ENCODE peak calls at places on chromosomes 1 and 21, in eight cellular contexts. S is PC-3, P is foreskin fibroblast, I is HCT116, Z is bronchial epithelial cell, G is adrenal gland, W is heart left ventricle, H is colonic mucosa. E is an unnamed sample.

GRCh38 chr1:243727503-243728191 is 122.4 kb downstream of the AKT3 start:
- DNase-seq in S (no peak), P (no peak), I (no peak), Z (no peak), G (no peak), W (no peak), H (no peak), E (no peak)

GRCh38 chr1:11537380-11537764 is 58.4 kb downstream of the DISP3 start:
- DNase-seq in S (no peak), P (no peak), I (no peak), Z (no peak), G (no peak), W (no peak), H (no peak), E (no peak)

GRCh38 chr21:45323487-45324380 is 36.0 kb upstream of the POFUT2 start:
- DNase-seq in S (no peak), P (no peak), I (no peak), Z (no peak), G (peak), W (no peak), H (no peak), E (no peak)

GRCh38 chr1:19432943-19433609 is 52.3 kb downstream of the CAPZB start:
- DNase-seq in S (no peak), P (no peak), I (no peak), Z (no peak), G (no peak), W (no peak), H (no peak), E (no peak)

GRCh38 chr1:201186212-201186611 is 4.4 kb upstream of the IGFN1 start:
- DNase-seq in S (no peak), P (no peak), I (no peak), Z (no peak), G (no peak), W (no peak), H (no peak), E (no peak)

GRCh38 chr1:224175615-224176014 is 7.4 kb upstream of the DEGS1 start:
- DNase-seq in S (no peak), P (no peak), I (no peak), Z (no peak), G (peak), W (peak), H (no peak), E (no peak)

GRCh38 chr21:29053656-29054055 is 19.8 kb downstream of the CCT8 start:
- DNase-seq in S (no peak), P (no peak), I (no peak), Z (no peak), G (no peak), W (no peak), H (no peak), E (no peak)

GRCh38 chr1:4207842-4208692 is 308.0 kb upstream of the C1orf174 start:
- DNase-seq in S (no peak), P (no peak), I (no peak), Z (no peak), G (no peak), W (no peak), H (no peak), E (no peak)

GRCh38 chr1:40300249-40300567 is 16.9 kb downstream of the COL9A2 start:
- DNase-seq in S (no peak), P (no peak), I (no peak), Z (no peak), G (no peak), W (no peak), H (no peak), E (no peak)

GRCh38 chr1:182430263-182431068 is 19.5 kb upstream of the RGSL1 start:
- DNase-seq in S (peak), P (no peak), I (no peak), Z (peak), G (no peak), W (no peak), H (no peak), E (no peak)

GRCh38 chr1:36625959-36626337 is 143.2 kb upstream of the CSF3R start:
- DNase-seq in S (no peak), P (no peak), I (no peak), Z (no peak), G (no peak), W (no peak), H (no peak), E (no peak)

GRCh38 chr1:183048087-183049085 is 25.2 kb downstream of the LAMC1 start:
- DNase-seq in S (no peak), P (no peak), I (no peak), Z (no peak), G (no peak), W (no peak), H (no peak), E (no peak)

GRCh38 chr21:36917487-36918158 is 48.8 kb downstream of the HLCS start:
- DNase-seq in S (peak), P (peak), I (no peak), Z (peak), G (peak), W (no peak), H (no peak), E (no peak)

GRCh38 chr1:154970631-154971340 is at the start of gene SHC1:
- DNase-seq in S (peak), P (peak), I (no peak), Z (peak), G (peak), W (peak), H (peak), E (peak)

GRCh38 chr1:173506437-173506836 is 29.3 kb downstream of the PRDX6 start:
- DNase-seq in S (peak), P (no peak), I (peak), Z (no peak), G (no peak), W (no peak), H (peak), E (no peak)

GRCh38 chr1:22332795-22333499 is 118.7 kb upstream of the ZBTB40 start:
- DNase-seq in S (peak), P (no peak), I (peak), Z (no peak), G (peak), W (no peak), H (no peak), E (no peak)

GRCh38 chr1:32291145-32291707 is 657 bp upstream of the HDAC1 start:
- DNase-seq in S (peak), P (peak), I (no peak), Z (peak), G (no peak), W (no peak), H (no peak), E (no peak)

GRCh38 chr1:118487932-118488331 is 302.9 kb upstream of the SPAG17 start:
- DNase-seq in S (no peak), P (no peak), I (no peak), Z (peak), G (no peak), W (no peak), H (no peak), E (no peak)

GRCh38 chr1:88877382-88877825 is 14.0 kb downstream of the GTF2B start:
- DNase-seq in S (peak), P (peak), I (peak), Z (peak), G (no peak), W (no peak), H (no peak), E (no peak)

GRCh38 chr1:10939654-10940450 is 72.6 kb upstream of the TARDBP start:
- DNase-seq in S (no peak), P (no peak), I (no peak), Z (no peak), G (no peak), W (no peak), H (no peak), E (no peak)

GRCh38 chr1:185813401-185813979 is 79.3 kb downstream of the HMCN1 start:
- DNase-seq in S (peak), P (peak), I (peak), Z (peak), G (no peak), W (no peak), H (peak), E (peak)

GRCh38 chr1:79079770-79080169 is 73.2 kb upstream of the ADGRL4 start:
- DNase-seq in S (peak), P (peak), I (peak), Z (peak), G (peak), W (peak), H (no peak), E (peak)

GRCh38 chr1:167404161-167404888 is 114.0 kb downstream of the CD247 start:
- DNase-seq in S (peak), P (no peak), I (no peak), Z (no peak), G (no peak), W (no peak), H (no peak), E (no peak)

GRCh38 chr1:2350911-2351655 is 40.3 kb downstream of the MORN1 start:
- DNase-seq in S (no peak), P (no peak), I (no peak), Z (no peak), G (no peak), W (no peak), H (no peak), E (no peak)

GRCh38 chr1:50108497-50109073 is at the start of gene ELAVL4:
- DNase-seq in S (no peak), P (no peak), I (no peak), Z (no peak), G (no peak), W (no peak), H (no peak), E (no peak)

GRCh38 chr1:51558375-51558924 is 39.4 kb upstream of the EPS15 start:
- DNase-seq in S (peak), P (no peak), I (no peak), Z (peak), G (no peak), W (no peak), H (no peak), E (peak)

GRCh38 chr1:201463071-201463552 is 5.9 kb downstream of the PHLDA3 start:
- DNase-seq in S (peak), P (no peak), I (no peak), Z (peak), G (no peak), W (no peak), H (no peak), E (no peak)

GRCh38 chr21:30491963-30492428 is at the start of gene KRTAP19-3:
- DNase-seq in S (no peak), P (no peak), I (no peak), Z (peak), G (no peak), W (no peak), H (no peak), E (no peak)

GRCh38 chr21:32777269-32777668 is 5.7 kb upstream of the PAXBP1 start:
- DNase-seq in S (no peak), P (no peak), I (no peak), Z (no peak), G (no peak), W (no peak), H (no peak), E (no peak)

GRCh38 chr1:71587961-71588360 is 507.1 kb upstream of the ZRANB2 start:
- DNase-seq in S (peak), P (peak), I (no peak), Z (peak), G (no peak), W (no peak), H (no peak), E (peak)

GRCh38 chr1:18468570-18468969 is 12.2 kb upstream of the KLHDC7A start:
- DNase-seq in S (no peak), P (no peak), I (no peak), Z (no peak), G (no peak), W (no peak), H (no peak), E (no peak)

GRCh38 chr1:14377386-14377785 is 221.1 kb upstream of the KAZN start:
- DNase-seq in S (peak), P (no peak), I (no peak), Z (no peak), G (no peak), W (no peak), H (no peak), E (peak)

GRCh38 chr1:13813398-13814012 is 113.5 kb downstream of the PRDM2 start:
- DNase-seq in S (no peak), P (no peak), I (no peak), Z (no peak), G (no peak), W (no peak), H (no peak), E (no peak)

GRCh38 chr1:9494936-9495758 is 44.1 kb upstream of the SLC25A33 start:
- DNase-seq in S (peak), P (no peak), I (peak), Z (no peak), G (peak), W (peak), H (peak), E (no peak)

GRCh38 chr1:84122780-84123382 is 21.2 kb upstream of the PRKACB start:
- DNase-seq in S (peak), P (peak), I (no peak), Z (peak), G (peak), W (peak), H (peak), E (no peak)

DNA sequence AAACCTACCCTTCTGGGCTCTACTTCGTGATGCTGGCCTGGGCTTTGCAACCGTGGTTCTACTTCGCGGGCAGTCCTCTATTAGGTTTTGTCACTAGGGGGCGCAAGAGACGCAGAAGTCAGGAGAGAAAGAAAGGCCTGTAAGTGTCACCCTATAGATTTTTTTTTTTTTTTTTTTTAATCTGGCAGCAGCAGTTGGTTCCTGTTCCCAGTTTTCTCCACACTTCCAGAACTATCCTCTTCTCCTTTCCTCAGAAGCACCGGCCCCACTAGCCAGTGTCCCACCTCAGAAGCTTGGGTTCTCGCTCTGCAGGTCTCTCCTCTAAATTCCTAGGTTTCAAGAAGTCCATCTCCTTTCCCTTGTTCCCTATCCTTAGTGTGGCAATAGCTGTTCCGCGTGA is 9.1 kb upstream of the LCE2D start:
- DNase-seq in S (peak), P (peak), I (peak), Z (peak), G (peak), W (no peak), H (peak), E (no peak)
- TF ChIP-seq CTCF in S (peak), P (peak), I (peak), Z (peak), G (peak), W (peak), H (peak), E (peak)

GRCh38 chr1:27359822-27360158 is 7.0 kb downstream of the MAP3K6 start:
- DNase-seq in S (no peak), P (no peak), I (no peak), Z (no peak), G (no peak), W (no peak), H (no peak), E (no peak)
- H3K4me3 ChIP-seq in S (no peak), P (no peak), I (no peak), Z (no peak), G (no peak), W (no peak), H (no peak), E (no peak)

DNA sequence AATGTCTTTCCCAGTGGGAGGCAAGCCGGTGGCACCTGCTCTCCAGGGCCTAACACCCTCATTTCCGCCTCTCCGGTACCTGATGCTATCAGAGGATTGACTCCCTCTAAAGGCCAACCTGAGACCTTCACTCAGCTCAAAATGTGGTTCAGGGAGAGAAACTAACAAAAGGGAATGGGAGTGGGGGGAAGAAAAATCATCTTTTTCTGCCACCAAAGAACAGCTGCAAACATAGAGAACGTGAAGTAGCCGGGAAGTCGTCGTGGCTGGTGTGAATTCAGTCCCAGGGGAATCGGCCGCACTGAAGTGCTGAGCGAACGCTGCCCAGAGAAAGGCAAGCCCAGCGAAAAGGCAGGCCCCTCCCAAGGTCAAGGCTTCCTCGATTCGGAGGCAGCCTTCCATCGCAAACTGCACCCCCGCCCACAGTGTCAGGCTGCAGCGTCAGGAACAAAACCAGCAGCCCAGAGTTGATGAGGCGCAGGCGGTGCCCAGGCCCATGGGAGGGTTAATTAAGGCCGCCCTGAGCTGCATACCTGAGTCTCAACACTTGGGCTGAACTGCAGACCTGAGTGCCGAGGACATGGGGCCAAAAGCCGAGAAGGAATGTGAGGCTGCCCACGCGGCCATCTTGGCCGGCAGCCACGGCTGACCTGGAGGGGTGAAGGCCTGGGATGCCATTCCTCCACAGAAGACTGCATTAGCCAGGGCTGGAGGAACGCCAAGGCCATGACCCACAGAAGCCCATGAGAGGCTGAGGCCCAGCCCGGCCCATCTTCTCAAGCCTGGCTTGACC is 160.2 kb downstream of the PSMG1 start:
- DNase-seq in S (no peak), P (no peak), I (no peak), Z (no peak), G (peak), W (peak), H (no peak), E (no peak)
- TF ChIP-seq CTCF in S (peak), P (no peak), I (peak), Z (no peak), G (no peak), W (no peak), H (no peak), E (no peak)

DNA sequence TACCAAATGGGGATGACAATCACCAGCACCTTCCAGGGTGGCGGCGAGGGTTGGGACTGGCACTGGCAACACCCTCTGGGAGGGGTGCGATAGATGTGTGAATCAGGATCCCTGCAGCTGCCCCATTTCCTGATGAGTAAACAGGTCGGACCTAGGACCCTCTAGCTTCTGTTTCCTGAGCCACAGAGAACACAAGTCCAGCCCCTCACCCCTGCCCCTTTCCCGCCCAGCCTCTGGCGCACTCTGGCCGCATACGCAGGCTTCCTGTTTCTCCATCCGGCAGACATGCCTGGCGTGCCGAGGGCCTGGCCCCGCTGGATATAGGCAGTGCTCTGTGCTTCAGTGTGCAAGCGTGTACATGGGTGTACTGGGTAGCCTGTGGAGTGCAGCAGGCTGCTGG is 4.6 kb downstream of the PEAR1 start:
- DNase-seq in S (peak), P (no peak), I (no peak), Z (peak), G (peak), W (peak), H (no peak), E (no peak)
- H3K4me3 ChIP-seq in S (no peak), P (no peak), I (peak), Z (no peak), G (no peak), W (peak), H (no peak), E (no peak)

GRCh38 chr1:240294566-240294965 is 202.9 kb downstream of the FMN2 start:
- DNase-seq in S (no peak), P (no peak), I (no peak), Z (no peak), G (no peak), W (no peak), H (no peak), E (no peak)
- TF ChIP-seq CTCF in S (no peak), P (no peak), I (no peak), Z (no peak), G (no peak), W (no peak), H (no peak), E (no peak)

E was measured in AG09309.